ENCODE peak calls at places on chromosomes 1 and 21, in nine cellular contexts. O is body of pancreas, R is SJSA1, U is upper lobe of right lung, T is ELR, S is HTR-8/SVneo, N is cardiac muscle cell, C is RPMI7951, W is heart right ventricle. F is an unnamed sample.

GRCh38 chr1:211912844-211913432 is 82.4 kb upstream of the LPGAT1 start:
- DNase-seq in O (no peak), R (no peak), U (no peak), T (no peak), S (no peak), N (no peak), C (no peak), W (no peak), F (no peak)

GRCh38 chr1:26203642-26204318 is 13.4 kb downstream of the CATSPER4 start:
- DNase-seq in O (no peak), R (no peak), U (no peak), T (no peak), S (no peak), N (no peak), C (no peak), W (no peak), F (no peak)

GRCh38 chr1:161439280-161440232 is 65.7 kb upstream of the FCGR2A start:
- DNase-seq in O (peak), R (peak), U (peak), T (peak), S (no peak), N (no peak), C (no peak), W (no peak), F (no peak)

GRCh38 chr1:236800623-236801022 is 5.5 kb downstream of the MTR start:
- DNase-seq in O (no peak), R (no peak), U (no peak), T (no peak), S (no peak), N (no peak), C (no peak), W (no peak), F (no peak)

GRCh38 chr1:162470216-162470615 is 27.4 kb upstream of the UHMK1 start:
- DNase-seq in O (no peak), R (no peak), U (no peak), T (no peak), S (no peak), N (no peak), C (no peak), W (no peak), F (no peak)

GRCh38 chr1:27180037-27180436 is 25.1 kb upstream of the SLC9A1 start:
- DNase-seq in O (no peak), R (no peak), U (no peak), T (no peak), S (no peak), N (no peak), C (no peak), W (no peak), F (no peak)

GRCh38 chr1:55700359-55701130 is 485.4 kb upstream of the USP24 start:
- DNase-seq in O (no peak), R (no peak), U (no peak), T (peak), S (no peak), N (no peak), C (peak), W (no peak), F (no peak)

GRCh38 chr21:16536661-16537359 is 807.0 kb downstream of the USP25 start:
- DNase-seq in O (no peak), R (no peak), U (no peak), T (peak), S (no peak), N (no peak), C (peak), W (no peak), F (no peak)

GRCh38 chr1:97533358-97533757 is 387.5 kb downstream of the DPYD start:
- DNase-seq in O (no peak), R (no peak), U (no peak), T (no peak), S (no peak), N (no peak), C (no peak), W (no peak), F (no peak)

GRCh38 chr1:200488375-200489165 is 78.7 kb upstream of the ZNF281 start:
- DNase-seq in O (peak), R (peak), U (no peak), T (peak), S (peak), N (peak), C (peak), W (peak), F (peak)

GRCh38 chr1:117661027-117661426 is 55.2 kb downstream of the TENT5C start:
- DNase-seq in O (no peak), R (no peak), U (no peak), T (no peak), S (no peak), N (no peak), C (no peak), W (no peak), F (no peak)

GRCh38 chr1:167599839-167600581 is 30.0 kb upstream of the RCSD1 start:
- DNase-seq in O (peak), R (no peak), U (no peak), T (peak), S (peak), N (peak), C (peak), W (peak), F (peak)

GRCh38 chr1:67514299-67514698 is 84.1 kb upstream of the SERBP1 start:
- DNase-seq in O (no peak), R (no peak), U (no peak), T (no peak), S (no peak), N (no peak), C (no peak), W (no peak), F (no peak)

GRCh38 chr1:228336308-228337030 is 70.2 kb downstream of the TRIM11 start:
- DNase-seq in O (peak), R (no peak), U (peak), T (peak), S (no peak), N (no peak), C (no peak), W (no peak), F (no peak)

GRCh38 chr1:185733818-185734709 is at the start of gene HMCN1:
- DNase-seq in O (peak), R (peak), U (peak), T (peak), S (peak), N (peak), C (peak), W (peak), F (peak)